ENCODE peak calls at places on chromosome 21, in four cellular contexts. Y is K562, Z is HCT116, L is HepG2. H is an unnamed sample.

GRCh38 chr21:33078907-33079582 is 9.1 kb downstream of the OLIG1 start:
- DNase-seq in L (peak; percentile 17), Z (peak; percentile 70), Y (peak; percentile 55), H (peak; percentile 0)

GRCh38 chr21:14773777-14774345 is 227.7 kb upstream of the SAMSN1 start:
- DNase-seq in L (peak; percentile 30), Z (peak; percentile 29), Y (peak; percentile 68), H (peak; percentile 7)

GRCh38 chr21:32349333-32349944 is 43.4 kb downstream of the URB1 start:
- DNase-seq in Y (no peak), L (no peak), Z (no peak), H (no peak)

GRCh38 chr21:26835027-26835713 is 10.0 kb downstream of the ADAMTS1 start:
- DNase-seq in L (no peak), Y (no peak), Z (no peak), H (no peak)

GRCh38 chr21:30257773-30258172 is 25.0 kb downstream of the KRTAP24-1 start:
- DNase-seq in L (no peak), Y (peak; percentile 25), Z (no peak), H (no peak)

GRCh38 chr21:32131960-32132359 is 146.9 kb downstream of the MIS18A start:
- DNase-seq in Y (peak; percentile 51), Z (no peak), L (peak; percentile 20), H (no peak)

GRCh38 chr21:37827878-37828277 is 88.4 kb downstream of the KCNJ6 start:
- DNase-seq in Z (no peak), Y (no peak), L (no peak), H (no peak)

GRCh38 chr21:32940079-32941014 is 85.4 kb upstream of the OLIG2 start:
- DNase-seq in Y (peak; percentile 72), L (peak; percentile 39), Z (peak; percentile 40), H (peak; percentile 22)

GRCh38 chr21:17610862-17611261 is 1.8 kb downstream of the BTG3 start:
- DNase-seq in Z (no peak), L (peak; percentile 13), Y (no peak), H (no peak)

GRCh38 chr21:9735421-9735961 is 785.9 kb upstream of the TPTE start:
- DNase-seq in Z (no peak), Y (no peak), L (no peak), H (no peak)
- H3K9me3 ChIP-seq in Z (peaks cover 57% of the 10 kb centered on the region), Y (no peaks in the 10 kb centered on the region), L (peaks cover 97% of the 10 kb centered on the region), H (no peaks in the 10 kb centered on the region)

GRCh38 chr21:42040411-42041180 is 30.4 kb upstream of the ZBTB21 start:
- DNase-seq in Z (peak; percentile 79), L (peak; percentile 67), Y (no peak), H (peak; percentile 47)
- TF ChIP-seq POLR2AphosphoS5 in Z (no peak), L (no peak), Y (no peak), H (no peak)

DNA sequence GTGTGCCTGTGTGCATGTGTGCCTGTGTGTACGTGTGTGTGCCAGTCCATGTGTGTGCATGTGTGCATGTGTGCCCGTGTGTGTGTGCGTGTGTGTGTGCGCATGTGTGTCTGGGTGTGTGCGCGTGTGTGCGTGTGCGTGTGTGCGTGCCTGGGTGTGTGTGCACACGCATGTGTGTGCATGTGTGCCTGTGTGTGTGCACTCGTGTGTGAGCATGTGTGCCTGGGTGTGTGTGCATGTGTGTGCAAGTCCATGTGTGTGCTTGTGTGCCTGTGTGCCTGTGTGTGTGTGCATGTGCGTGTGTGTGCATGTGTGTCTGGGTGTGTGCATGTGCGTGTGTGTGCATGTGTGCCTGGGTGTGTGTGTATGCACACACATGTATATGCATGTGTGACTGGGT is 28.7 kb upstream of the COL6A2 start:
- DNase-seq in Z (no peak), L (no peak), Y (no peak), H (no peak)
- TF ChIP-seq TCF7L2 in Z (no peak), L (no peak), Y (no peak), H (no peak)

GRCh38 chr21:9763807-9764206 is 757.6 kb upstream of the TPTE start:
- DNase-seq in L (no peak), Z (no peak), Y (no peak), H (no peak)
- H3K9me3 ChIP-seq in L (peaks cover 92% of the 10 kb centered on the region), Z (peaks cover 73% of the 10 kb centered on the region), Y (no peaks in the 10 kb centered on the region), H (no peaks in the 10 kb centered on the region)